ENCODE peak calls at places on chromosomes 6 and 20, in four cellular contexts. Z, A, Y and W are unnamed samples.

GRCh38 chr20:19661717-19662637 is 96.1 kb upstream of the RIN2 start:
- DNase-seq in Y (peak), A (peak), Z (peak), W (peak)

GRCh38 chr6:10412165-10412947 is 2.5 kb downstream of the TFAP2A start:
- DNase-seq in A (peak), Z (no peak), Y (no peak), W (peak)

GRCh38 chr6:26330835-26331808 is 33.9 kb upstream of the BTN3A2 start:
- DNase-seq in A (peak), Y (peak), Z (peak), W (peak)

GRCh38 chr6:132919476-132919875 is 105.1 kb downstream of the RPS12 start:
- DNase-seq in Y (no peak), Z (peak), A (no peak), W (no peak)

GRCh38 chr6:13614126-13614925 is 809 bp upstream of the NOL7 start:
- DNase-seq in A (peak), Z (peak), Y (no peak), W (no peak)

GRCh38 chr6:87932361-87932760 is 115.3 kb upstream of the SPACA1 start:
- DNase-seq in A (no peak), Z (no peak), Y (no peak), W (no peak)

GRCh38 chr6:84688187-84688878 is 76.1 kb downstream of the TBX18 start:
- DNase-seq in Y (no peak), A (no peak), Z (peak), W (no peak)

GRCh38 chr6:33983721-33984465 is 162.0 kb downstream of the GRM4 start:
- DNase-seq in Z (no peak), A (no peak), Y (no peak), W (no peak)

GRCh38 chr20:8431538-8432434 is 299.7 kb downstream of the PLCB1 start:
- DNase-seq in Y (no peak), A (peak), Z (peak), W (peak)

GRCh38 chr6:87698618-87699017 is 3.4 kb downstream of the AKIRIN2 start:
- DNase-seq in A (no peak), Z (peak), Y (no peak), W (no peak)

GRCh38 chr20:17803765-17804164 is 104.0 kb downstream of the BANF2 start:
- DNase-seq in Y (no peak), A (no peak), Z (no peak), W (no peak)

GRCh38 chr6:116969211-116969863 is 92.3 kb downstream of the RFX6 start:
- DNase-seq in Y (no peak), Z (peak), A (peak), W (peak)

GRCh38 chr20:31682352-31682751 is 40.3 kb downstream of the BCL2L1 start:
- DNase-seq in Z (no peak), A (no peak), Y (no peak), W (no peak)

GRCh38 chr20:55103188-55103587 is 627.8 kb downstream of the DOK5 start:
- DNase-seq in Y (no peak), A (no peak), Z (no peak), W (no peak)

GRCh38 chr6:97586344-97586743 is 303.3 kb upstream of the MMS22L start:
- DNase-seq in Y (no peak), A (no peak), Z (peak), W (peak)

GRCh38 chr20:43448748-43449535 is 8.8 kb upstream of the SRSF6 start:
- DNase-seq in Z (peak), A (peak), Y (no peak), W (peak)

GRCh38 chr20:63290677-63291472 is 2.1 kb upstream of the COL20A1 start:
- DNase-seq in Z (peak), Y (peak), A (peak), W (no peak)

GRCh38 chr20:15739056-15739455 is 834.2 kb downstream of the KIF16B start:
- DNase-seq in A (no peak), Y (no peak), Z (peak), W (no peak)

GRCh38 chr6:27168586-27169443 is 78.7 kb upstream of the PRSS16 start:
- DNase-seq in Y (no peak), Z (peak), A (no peak), W (no peak)

GRCh38 chr6:39086294-39086693 is 28.7 kb downstream of the SAYSD1 start:
- DNase-seq in A (no peak), Z (no peak), Y (no peak), W (no peak)

GRCh38 chr6:166901626-166902025 is 54.7 kb downstream of the RNASET2 start:
- DNase-seq in Z (no peak), A (no peak), Y (no peak), W (no peak)

GRCh38 chr6:84093405-84094049 is 60.0 kb downstream of the MRAP2 start:
- DNase-seq in Y (no peak), Z (no peak), A (no peak), W (no peak)

GRCh38 chr20:36741072-36741471 is 4.8 kb downstream of the NDRG3 start:
- DNase-seq in A (no peak), Z (no peak), Y (no peak), W (no peak)

GRCh38 chr6:123965894-123966293 is 162.2 kb downstream of the NKAIN2 start:
- DNase-seq in Z (no peak), A (no peak), Y (no peak), W (peak)

GRCh38 chr20:57633945-57634491 is 13.8 kb upstream of the ZBP1 start:
- DNase-seq in Y (no peak), Z (no peak), A (no peak), W (no peak)

GRCh38 chr6:74863968-74864367 is 341.9 kb downstream of the COL12A1 start:
- DNase-seq in A (no peak), Z (no peak), Y (no peak), W (no peak)

GRCh38 chr20:49595811-49596545 is 28.0 kb upstream of the PTGIS start:
- DNase-seq in Y (peak), Z (peak), A (no peak), W (no peak)

GRCh38 chr20:61387204-61387958 is 135.3 kb downstream of the CDH4 start:
- DNase-seq in Y (no peak), A (peak), Z (peak), W (no peak)

GRCh38 chr6:103404799-103405198 is 1454.9 kb downstream of the HACE1 start:
- DNase-seq in Z (no peak), A (no peak), Y (no peak), W (no peak)

GRCh38 chr6:155371230-155371629 is 56.9 kb upstream of the TFB1M start:
- DNase-seq in Z (no peak), Y (no peak), A (no peak), W (no peak)

GRCh38 chr6:16846399-16846778 is 85.1 kb upstream of the ATXN1 start:
- DNase-seq in A (no peak), Y (no peak), Z (no peak), W (no peak)

GRCh38 chr6:37038297-37039198 is 33.1 kb downstream of the FGD2 start:
- DNase-seq in Z (peak), Y (no peak), A (no peak), W (no peak)

GRCh38 chr6:30465582-30466306 is 23.6 kb upstream of the HLA-E start:
- DNase-seq in Y (no peak), A (no peak), Z (no peak), W (no peak)

GRCh38 chr6:22306741-22307466 is 10.1 kb upstream of the PRL start:
- DNase-seq in Z (no peak), Y (no peak), A (no peak), W (no peak)